ENCODE peak calls at places on chromosome 14, in six cellular contexts. O is ovary; M is effector CD4-positive, alpha-beta T cell; Z is NCI-H2171; S is fibroblast of mammary gland; I is neural crest cell. E is an unnamed sample.
A peak's percentile ranks its signal among the peaks of the same experiment; 100 is the strongest.

GRCh38 chr14:99124482-99125104 is 147.4 kb downstream of the BCL11B start:
- DNase-seq in O (no peak), M (no peak), Z (no peak), S (no peak), I (no peak), E (no peak)

GRCh38 chr14:62253931-62254330 is 491.7 kb downstream of the SNAPC1 start:
- DNase-seq in O (no peak), M (no peak), Z (no peak), S (peak; percentile 1), I (no peak), E (no peak)

GRCh38 chr14:82190812-82191211 is 657.2 kb upstream of the SEL1L start:
- DNase-seq in O (no peak), M (no peak), Z (no peak), S (no peak), I (no peak), E (no peak)

GRCh38 chr14:71532349-71532748 is 399.9 kb upstream of the RGS6 start:
- DNase-seq in O (no peak), M (no peak), Z (no peak), S (peak; percentile 79), I (no peak), E (no peak)

GRCh38 chr14:64755661-64756265 is 51.5 kb downstream of the PLEKHG3 start:
- DNase-seq in O (no peak), M (peak; percentile 71), Z (no peak), S (peak; percentile 48), I (no peak), E (no peak)

GRCh38 chr14:78448483-78449094 is 278.4 kb downstream of the NRXN3 start:
- DNase-seq in O (no peak), M (no peak), Z (no peak), S (peak; percentile 43), I (peak; percentile 69), E (no peak)

GRCh38 chr14:21680072-21680471 is 6.5 kb upstream of the OR4E1 start:
- DNase-seq in O (no peak), M (no peak), Z (no peak), S (peak; percentile 39), I (no peak), E (no peak)

GRCh38 chr14:97180304-97181200 is 383.4 kb downstream of the VRK1 start:
- DNase-seq in O (no peak), M (no peak), Z (no peak), S (peak; percentile 77), I (no peak), E (no peak)

GRCh38 chr14:100438678-100439592 is 115.8 kb downstream of the SLC25A47 start:
- DNase-seq in O (no peak), M (no peak), Z (no peak), S (peak; percentile 88), I (no peak), E (peak; percentile 92)

GRCh38 chr14:99774526-99775307 is 18.5 kb upstream of the EML1 start:
- DNase-seq in O (peak; percentile 39), M (no peak), Z (no peak), S (no peak), I (no peak), E (no peak)

GRCh38 chr14:105165134-105165704 is 3.4 kb downstream of the JAG2 start:
- DNase-seq in O (no peak), M (no peak), Z (peak; percentile 88), S (no peak), I (no peak), E (no peak)

GRCh38 chr14:49240383-49240782 is 345.8 kb downstream of the RPS29 start:
- DNase-seq in O (no peak), M (no peak), Z (no peak), S (no peak), I (no peak), E (no peak)

GRCh38 chr14:52314521-52315354 is 626 bp downstream of the PTGER2 start:
- DNase-seq in O (peak; percentile 17), M (peak; percentile 20), Z (no peak), S (no peak), I (peak; percentile 9), E (peak; percentile 25)

GRCh38 chr14:51978566-51979398 is 10.6 kb upstream of the RTRAF start:
- DNase-seq in O (peak; percentile 69), M (peak; percentile 79), Z (peak; percentile 63), S (peak; percentile 78), I (peak; percentile 97), E (peak; percentile 24)

GRCh38 chr14:102474934-102475333 is 34.6 kb downstream of the ANKRD9 start:
- DNase-seq in O (peak; percentile 76), M (no peak), Z (no peak), S (no peak), I (no peak), E (no peak)

GRCh38 chr14:101947577-101947903 is 16.8 kb upstream of the DYNC1H1 start:
- DNase-seq in O (no peak), M (peak; percentile 28), Z (no peak), S (no peak), I (no peak), E (no peak)

GRCh38 chr14:20682435-20683124 is 1.8 kb upstream of the RNASE4 start:
- DNase-seq in O (peak; percentile 93), M (peak; percentile 71), Z (peak; percentile 99), S (peak; percentile 91), I (peak; percentile 71), E (no peak)

GRCh38 chr14:104085032-104085888 is at the start of gene ASPG:
- DNase-seq in O (peak; percentile 84), M (no peak), Z (no peak), S (no peak), I (no peak), E (peak; percentile 88)

GRCh38 chr14:53542692-53543091 is 389.6 kb upstream of the DDHD1 start:
- DNase-seq in O (no peak), M (no peak), Z (no peak), S (peak; percentile 20), I (no peak), E (no peak)